ENCODE peak calls at places on chromosomes 2 and 18, in ten cellular contexts. L is AG20443; Z is T-helper 1 cell; Y is renal cortical epithelial cell; K is stimulated activated CD8-positive, alpha-beta memory T cell treated with anti-CD3 and anti-CD28 coated beads, Interleukin-4, amount 100 ng/mL, for 1 hour; U is kidney tubule cell; R is NCI-H1417; D is iris pigment epithelial cell; G is NCI-H2081; S is substantia nigra. E is an unnamed sample.

GRCh38 chr2:234672498-234673150 is 175.7 kb upstream of the ARL4C start:
- DNase-seq in Y (no peak), S (no peak), L (no peak), R (no peak), Z (no peak), K (no peak), D (peak), G (no peak), U (no peak), E (no peak)

GRCh38 chr2:101766871-101767739 is 69.6 kb downstream of the MAP4K4 start:
- DNase-seq in Y (peak), U (peak), K (no peak), R (peak), Z (no peak), D (peak), G (no peak), S (no peak), L (peak), E (no peak)

GRCh38 chr2:12587729-12588522 is 128.8 kb upstream of the TRIB2 start:
- DNase-seq in S (no peak), R (no peak), L (peak), K (no peak), U (peak), G (no peak), Z (no peak), D (peak), Y (peak), E (no peak)

GRCh38 chr2:197596751-197597150 is 78.6 kb downstream of the RFTN2 start:
- DNase-seq in K (no peak), U (no peak), G (peak), L (no peak), S (no peak), R (no peak), Z (no peak), D (no peak), Y (no peak), E (no peak)

GRCh38 chr2:176872406-176872805 is 340.2 kb upstream of the HNRNPA3 start:
- DNase-seq in S (no peak), G (no peak), K (no peak), D (no peak), Z (no peak), R (no peak), U (no peak), Y (no peak), L (no peak), E (no peak)

GRCh38 chr2:236787885-236788284 is 218.3 kb downstream of the ACKR3 start:
- DNase-seq in L (no peak), Y (no peak), D (no peak), G (no peak), R (no peak), U (no peak), Z (no peak), S (no peak), K (no peak), E (no peak)

GRCh38 chr2:70104231-70105111 is 17.2 kb downstream of the PCBP1 start:
- DNase-seq in U (peak), Z (no peak), D (peak), S (peak), G (no peak), R (no peak), Y (peak), K (no peak), L (peak), E (no peak)

GRCh38 chr2:133951209-133951608 is 302.7 kb upstream of the MGAT5 start:
- DNase-seq in D (no peak), L (no peak), S (no peak), Z (no peak), K (no peak), U (no peak), Y (no peak), R (no peak), G (no peak), E (no peak)

GRCh38 chr2:211077216-211077764 is 520.9 kb downstream of the CPS1 start:
- DNase-seq in U (no peak), K (no peak), Y (peak), L (no peak), D (no peak), Z (no peak), G (peak), R (no peak), S (no peak), E (no peak)

GRCh38 chr18:78984941-78985784 is 5.5 kb downstream of the SALL3 start:
- DNase-seq in S (no peak), G (peak), Y (peak), D (peak), K (no peak), U (peak), L (no peak), R (peak), Z (no peak), E (no peak)

E was measured in NCI-H1048.